ENCODE peak calls at places on chromosome 15, in seven cellular contexts. Y, B, C, K, V, P and F are unnamed samples.

GRCh38 chr15:88664151-88664778 is 25.4 kb downstream of the ISG20 start:
- DNase-seq in K (peak), P (no peak), Y (no peak), C (no peak), V (no peak), B (no peak), F (no peak)

GRCh38 chr15:65384505-65384894 is 6.7 kb upstream of the IGDCC3 start:
- DNase-seq in P (no peak), V (no peak), K (no peak), C (no peak), Y (no peak), B (no peak), F (no peak)

GRCh38 chr15:30921781-30922371 is 18.2 kb downstream of the FAN1 start:
- DNase-seq in Y (peak), B (no peak), C (no peak), P (no peak), K (no peak), V (no peak), F (no peak)

GRCh38 chr15:29120593-29121368 is 148.8 kb downstream of the NSMCE3 start:
- DNase-seq in V (no peak), C (no peak), Y (no peak), P (peak), B (no peak), K (no peak), F (no peak)

GRCh38 chr15:69060041-69060481 is 45.6 kb downstream of the NOX5 start:
- DNase-seq in C (no peak), Y (peak), K (no peak), V (no peak), B (no peak), P (no peak), F (no peak)

GRCh38 chr15:29674661-29675533 is 147.4 kb downstream of the TJP1 start:
- DNase-seq in K (peak), Y (peak), P (peak), V (peak), C (peak), B (peak), F (peak)

GRCh38 chr15:68500363-68501317 is 68.7 kb upstream of the ITGA11 start:
- DNase-seq in C (no peak), K (no peak), Y (peak), V (no peak), P (no peak), B (no peak), F (no peak)

GRCh38 chr15:29736745-29737023 is 85.6 kb downstream of the TJP1 start:
- DNase-seq in C (no peak), P (peak), Y (no peak), K (peak), V (peak), B (peak), F (no peak)

GRCh38 chr15:69000725-69001503 is 13.6 kb upstream of the NOX5 start:
- DNase-seq in K (no peak), C (no peak), P (no peak), Y (no peak), B (no peak), V (no peak), F (no peak)

GRCh38 chr15:89917442-89918085 is 4.8 kb upstream of the ARPIN start:
- DNase-seq in V (no peak), B (no peak), C (no peak), Y (no peak), K (no peak), P (peak), F (no peak)

GRCh38 chr15:31317033-31317979 is 9.3 kb upstream of the KLF13 start:
- DNase-seq in V (no peak), C (no peak), Y (no peak), K (no peak), P (no peak), B (no peak), F (no peak)

GRCh38 chr15:66832679-66833078 is 130.6 kb downstream of the SMAD6 start:
- DNase-seq in P (no peak), K (no peak), Y (no peak), B (peak), V (no peak), C (peak), F (no peak)

GRCh38 chr15:39207532-39208115 is 373.3 kb upstream of the THBS1 start:
- DNase-seq in V (no peak), B (no peak), K (no peak), Y (no peak), C (no peak), P (no peak), F (no peak)

GRCh38 chr15:39205081-39205480 is 375.8 kb upstream of the THBS1 start:
- DNase-seq in V (no peak), C (no peak), K (no peak), Y (no peak), B (no peak), P (no peak), F (no peak)

GRCh38 chr15:39205506-39206371 is 375.1 kb upstream of the THBS1 start:
- DNase-seq in P (no peak), V (no peak), C (no peak), K (no peak), B (no peak), Y (no peak), F (no peak)

GRCh38 chr15:39209548-39210211 is 371.2 kb upstream of the THBS1 start:
- DNase-seq in V (no peak), Y (no peak), K (no peak), C (no peak), B (no peak), P (no peak), F (no peak)

GRCh38 chr15:39208187-39208586 is 372.7 kb upstream of the THBS1 start:
- DNase-seq in B (no peak), P (no peak), Y (no peak), V (no peak), C (no peak), K (no peak), F (no peak)
- H2AK5ac ChIP-seq in B (no peak), P (no peak), Y (no peak), V (no peak), C (no peak), K (no peak), F (no peak)

GRCh38 chr15:93035092-93035915 is 53.7 kb downstream of the RGMA start:
- DNase-seq in Y (no peak), V (no peak), P (no peak), K (no peak), C (no peak), B (no peak), F (no peak)
- H2BK120ac ChIP-seq in Y (no peak), V (no peak), P (no peak), K (no peak), C (no peak), B (no peak), F (no peak)

DNA sequence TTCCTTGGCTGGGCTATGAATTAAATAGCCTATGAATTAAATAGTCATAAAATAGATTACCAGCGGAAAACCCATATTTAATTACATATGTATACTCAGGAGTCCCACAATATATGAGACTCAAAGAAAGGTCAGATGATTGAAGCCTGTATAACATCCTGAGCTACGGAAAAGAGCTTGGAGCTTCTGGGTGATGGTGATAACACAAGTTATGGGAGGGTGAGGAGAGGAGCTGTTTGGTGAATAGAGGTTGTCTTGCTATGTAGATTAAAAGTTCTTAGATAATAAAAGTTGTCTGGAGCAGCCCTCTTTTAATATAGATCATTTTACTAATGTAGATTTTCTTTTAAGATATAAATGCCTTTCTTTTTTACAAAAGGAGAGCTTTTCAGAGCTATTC is 1.8 kb downstream of the PML start:
- DNase-seq in Y (no peak), V (no peak), C (no peak), B (no peak), P (no peak), K (no peak), F (no peak)
- H3K4ac ChIP-seq in Y (no peak), V (no peak), C (no peak), B (peak), P (no peak), K (no peak), F (no peak)

DNA sequence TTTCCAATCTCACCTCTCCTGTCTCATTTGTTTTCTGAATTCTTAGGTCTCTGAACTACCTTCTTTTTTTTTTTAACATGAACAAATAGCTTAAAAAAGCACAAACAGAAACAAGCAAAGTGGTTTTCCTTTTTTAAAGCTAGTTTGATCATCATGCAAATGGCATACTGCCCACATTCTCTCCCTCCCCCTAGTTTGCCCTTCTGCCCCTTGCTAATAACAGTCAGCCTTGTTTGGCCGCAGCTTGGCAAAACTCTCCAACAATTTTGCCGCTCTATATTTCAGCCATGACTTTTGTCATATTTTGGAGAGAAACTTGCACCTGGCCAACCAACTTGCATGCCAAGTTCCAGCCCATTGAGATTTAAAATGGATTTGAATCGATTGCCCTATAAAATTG is 666.1 kb upstream of the NR2F2 start:
- DNase-seq in B (no peak), V (no peak), K (no peak), P (no peak), C (no peak), Y (no peak), F (no peak)
- H2AK5ac ChIP-seq in B (no peak), V (no peak), K (no peak), P (no peak), C (no peak), Y (no peak), F (no peak)

DNA sequence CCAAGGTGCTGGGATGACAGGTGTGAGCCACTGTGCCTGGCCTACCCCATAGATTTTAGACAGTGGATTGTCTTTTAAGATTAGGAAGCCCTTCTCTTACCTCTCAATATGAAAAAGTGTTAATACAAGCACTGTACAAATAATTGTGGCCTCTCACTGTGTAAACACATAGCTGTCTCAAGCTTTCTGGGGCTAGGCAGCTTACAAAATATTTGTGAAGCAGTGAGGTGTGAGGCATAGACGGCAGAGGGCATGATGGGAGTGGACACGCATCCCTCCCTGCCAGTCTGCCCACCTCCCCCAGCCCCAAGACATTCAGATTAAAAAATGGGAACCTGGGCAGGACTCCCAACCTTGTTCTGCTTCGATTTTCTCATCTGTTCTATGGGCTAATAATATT is 34.6 kb downstream of the SQOR start:
- DNase-seq in K (no peak), V (no peak), C (no peak), B (no peak), P (no peak), Y (no peak), F (no peak)
- H2BK120ac ChIP-seq in K (no peak), V (no peak), C (no peak), B (no peak), P (no peak), Y (no peak), F (no peak)

GRCh38 chr15:64246364-64247189 is 83.8 kb upstream of the PPIB start:
- DNase-seq in P (peak), B (peak), C (peak), V (peak), K (peak), Y (peak), F (peak)
- H3K4ac ChIP-seq in P (no peak), B (peak), C (peak), V (peak), K (no peak), Y (no peak), F (no peak)

DNA sequence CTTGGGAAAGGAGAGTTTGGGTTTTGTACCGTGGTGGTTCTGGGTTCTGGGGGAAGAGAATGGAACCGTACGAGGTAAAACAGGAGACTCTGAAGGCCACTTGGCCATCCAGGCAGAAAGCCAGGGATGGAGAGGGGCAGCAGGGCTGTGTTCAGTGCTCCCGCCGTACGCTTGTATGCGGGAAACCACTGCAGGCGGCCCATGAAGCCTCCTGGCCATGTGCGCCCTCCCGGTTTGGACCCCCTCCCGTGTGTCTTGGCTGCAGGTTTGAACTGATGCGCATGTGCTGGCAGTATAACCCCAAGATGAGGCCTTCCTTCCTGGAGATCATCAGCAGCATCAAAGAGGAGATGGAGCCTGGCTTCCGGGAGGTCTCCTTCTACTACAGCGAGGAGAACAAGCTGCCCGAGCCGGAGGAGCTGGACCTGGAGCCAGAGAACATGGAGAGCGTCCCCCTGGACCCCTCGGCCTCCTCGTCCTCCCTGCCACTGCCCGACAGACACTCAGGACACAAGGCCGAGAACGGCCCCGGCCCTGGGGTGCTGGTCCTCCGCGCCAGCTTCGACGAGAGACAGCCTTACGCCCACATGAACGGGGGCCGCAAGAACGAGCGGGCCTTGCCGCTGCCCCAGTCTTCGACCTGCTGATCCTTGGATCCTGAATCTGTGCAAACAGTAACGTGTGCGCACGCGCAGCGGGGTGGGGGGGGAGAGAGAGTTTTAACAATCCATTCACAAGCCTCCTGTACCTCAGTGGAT is 50.6 kb downstream of the PGPEP1L start:
- DNase-seq in K (no peak), B (no peak), C (no peak), P (no peak), Y (no peak), V (no peak), F (no peak)
- H2AK5ac ChIP-seq in K (no peak), B (no peak), C (no peak), P (no peak), Y (no peak), V (no peak), F (no peak)

GRCh38 chr15:97521390-97521789 is 439.1 kb upstream of the ARRDC4 start:
- DNase-seq in V (no peak), B (no peak), Y (no peak), C (no peak), P (no peak), K (no peak), F (no peak)

GRCh38 chr15:97517726-97518125 is 442.8 kb upstream of the ARRDC4 start:
- DNase-seq in K (no peak), Y (no peak), B (no peak), V (no peak), C (no peak), P (no peak), F (no peak)

GRCh38 chr15:97522362-97522761 is 438.1 kb upstream of the ARRDC4 start:
- DNase-seq in Y (no peak), C (no peak), V (no peak), P (no peak), K (no peak), B (no peak), F (no peak)

GRCh38 chr15:97521894-97522293 is 438.6 kb upstream of the ARRDC4 start:
- DNase-seq in C (peak), Y (no peak), P (no peak), V (no peak), K (no peak), B (no peak), F (peak)

DNA sequence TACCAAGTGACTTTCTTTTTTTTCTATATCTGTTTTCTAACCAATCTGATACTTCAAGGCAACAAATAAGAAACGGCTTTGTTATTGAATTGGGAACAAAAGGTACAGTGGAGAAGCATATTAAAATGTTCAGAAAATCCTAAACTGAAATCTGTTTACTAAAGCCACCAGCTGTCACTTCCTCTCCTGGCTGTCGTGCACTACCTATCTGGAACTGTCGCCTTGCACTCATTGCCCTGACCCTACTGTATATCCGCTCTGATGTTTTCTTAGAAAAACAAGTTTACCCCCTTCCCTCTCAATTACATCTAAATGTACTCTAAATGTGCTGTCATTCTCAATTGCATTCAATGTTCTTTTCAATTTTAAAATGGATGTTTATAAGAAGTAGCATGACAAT is 439.8 kb upstream of the ARRDC4 start:
- DNase-seq in C (no peak), P (no peak), K (no peak), V (no peak), Y (no peak), B (no peak), F (no peak)
- H2BK120ac ChIP-seq in C (no peak), P (no peak), K (no peak), V (no peak), Y (no peak), B (no peak), F (no peak)

GRCh38 chr15:49620174-49620573 is 444 bp downstream of the FAM227B start:
- DNase-seq in B (peak), C (peak), V (no peak), P (no peak), Y (no peak), K (no peak), F (no peak)
- H3K4ac ChIP-seq in B (peak), C (no peak), V (no peak), P (no peak), Y (no peak), K (no peak), F (no peak)

GRCh38 chr15:35876762-35877161 is 330.8 kb upstream of the DPH6 start:
- DNase-seq in K (no peak), V (no peak), B (no peak), Y (no peak), P (no peak), C (no peak), F (no peak)

GRCh38 chr15:35871282-35871681 is 325.3 kb upstream of the DPH6 start:
- DNase-seq in V (no peak), C (no peak), K (no peak), P (no peak), B (no peak), Y (no peak), F (no peak)

GRCh38 chr15:35872577-35872976 is 326.6 kb upstream of the DPH6 start:
- DNase-seq in K (no peak), Y (no peak), B (no peak), V (no peak), P (no peak), C (no peak), F (no peak)

GRCh38 chr15:35871812-35872211 is 325.8 kb upstream of the DPH6 start:
- DNase-seq in K (no peak), B (no peak), V (no peak), Y (no peak), C (no peak), P (no peak), F (no peak)

DNA sequence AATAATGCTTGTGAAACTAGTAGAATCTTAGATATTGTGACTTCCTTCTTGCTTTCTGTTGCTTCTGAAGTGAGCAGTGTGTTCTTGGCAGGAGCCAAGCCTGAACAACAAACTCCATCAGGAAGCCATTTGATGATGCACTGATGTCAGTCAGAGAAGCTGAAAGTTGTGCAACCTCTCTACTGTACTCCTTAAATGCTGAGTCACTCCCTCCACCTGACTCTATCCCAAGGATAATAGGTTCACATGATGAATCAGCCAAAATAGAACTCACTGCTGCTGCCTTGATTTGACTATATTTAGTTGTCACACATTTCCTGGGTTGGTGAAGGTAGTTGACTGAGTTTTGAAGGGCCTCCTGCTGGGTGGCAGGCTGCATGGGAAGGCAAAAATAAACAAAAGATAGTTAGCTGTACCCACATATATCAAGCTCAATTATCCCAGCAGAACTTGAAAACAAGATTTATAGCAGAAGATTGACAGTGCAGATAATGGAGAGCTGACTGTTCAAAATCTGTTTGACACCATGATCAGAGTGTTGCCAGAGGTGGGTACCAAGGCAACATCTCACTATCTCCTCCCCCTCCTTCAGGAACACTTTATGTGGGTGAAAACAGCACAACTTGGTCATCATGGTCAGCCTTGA is 328.4 kb upstream of the DPH6 start:
- DNase-seq in K (peak), B (peak), Y (no peak), C (peak), V (no peak), P (no peak), F (no peak)
- H2AK5ac ChIP-seq in K (no peak), B (no peak), Y (no peak), C (no peak), V (no peak), P (no peak), F (no peak)